ENCODE peak calls at places on chromosome 2, in six cellular contexts. Y is H9, R is mesendoderm, C is IMR-90, H is H1, T is neuronal stem cell. U is an unnamed sample. For H3K79me1, the result is how much of the 10 kb centered on the place peaks cover.

GRCh38 chr2:164439885-164440284 is 181.4 kb downstream of the GRB14 start:
- DNase-seq in H (no peak), R (no peak), Y (no peak), T (no peak), C (no peak), U (no peak)

GRCh38 chr2:234364718-234365117 is 132.2 kb downstream of the ARL4C start:
- DNase-seq in C (no peak), R (peak), H (no peak), Y (no peak), T (no peak), U (no peak)

GRCh38 chr2:119820275-119820674 is 60.6 kb downstream of the PTPN4 start:
- DNase-seq in C (peak), H (no peak), Y (no peak), T (no peak), R (peak), U (peak)

GRCh38 chr2:43086451-43087221 is 139.8 kb downstream of the ZFP36L2 start:
- DNase-seq in C (peak), R (peak), Y (no peak), H (no peak), T (no peak), U (peak)

GRCh38 chr2:176246324-176246723 is 22.9 kb upstream of the MTX2 start:
- DNase-seq in T (no peak), C (no peak), Y (no peak), H (no peak), R (no peak), U (no peak)

GRCh38 chr2:222866358-222866960 is 5.6 kb downstream of the ACSL3 start:
- DNase-seq in Y (no peak), C (no peak), H (no peak), T (no peak), R (no peak), U (no peak)

GRCh38 chr2:83689402-83689801 is 769.7 kb downstream of the SUCLG1 start:
- DNase-seq in Y (no peak), C (no peak), R (no peak), T (no peak), H (no peak), U (no peak)

GRCh38 chr2:140506606-140507005 is 1624.2 kb downstream of the LRP1B start:
- DNase-seq in T (no peak), R (peak), Y (no peak), H (no peak), C (peak), U (peak)

GRCh38 chr2:1140389-1141003 is 189.8 kb downstream of the SNTG2 start:
- DNase-seq in R (peak), C (no peak), H (peak), Y (peak), T (peak), U (no peak)

GRCh38 chr2:239264838-239265651 is 135.8 kb downstream of the HDAC4 start:
- DNase-seq in H (no peak), Y (no peak), C (peak), R (peak), T (no peak), U (peak)

GRCh38 chr2:113080134-113080533 is 12.4 kb downstream of the IL1F10 start:
- DNase-seq in H (peak), R (peak), Y (peak), T (peak), C (no peak), U (peak)

GRCh38 chr2:99877963-99878362 is 264.4 kb downstream of the AFF3 start:
- DNase-seq in T (no peak), H (no peak), R (no peak), Y (no peak), C (no peak), U (peak)

GRCh38 chr2:73142937-73143336 is 30.2 kb upstream of the RAB11FIP5 start:
- DNase-seq in C (no peak), R (no peak), Y (no peak), T (no peak), H (no peak), U (no peak)

GRCh38 chr2:202944403-202944802 is 32.3 kb downstream of the CARF start:
- DNase-seq in H (no peak), Y (no peak), T (no peak), R (no peak), C (peak), U (no peak)

GRCh38 chr2:69103495-69103894 is 90.5 kb downstream of the ANTXR1 start:
- DNase-seq in T (no peak), H (no peak), R (no peak), C (no peak), Y (no peak), U (no peak)

GRCh38 chr2:107811982-107812381 is 14.7 kb upstream of the RGPD4 start:
- DNase-seq in H (no peak), Y (no peak), T (no peak), C (no peak), R (no peak), U (no peak)

GRCh38 chr2:83971547-83971946 is 487.5 kb downstream of the SUCLG1 start:
- DNase-seq in R (peak), C (no peak), H (no peak), Y (no peak), T (no peak), U (no peak)

DNA sequence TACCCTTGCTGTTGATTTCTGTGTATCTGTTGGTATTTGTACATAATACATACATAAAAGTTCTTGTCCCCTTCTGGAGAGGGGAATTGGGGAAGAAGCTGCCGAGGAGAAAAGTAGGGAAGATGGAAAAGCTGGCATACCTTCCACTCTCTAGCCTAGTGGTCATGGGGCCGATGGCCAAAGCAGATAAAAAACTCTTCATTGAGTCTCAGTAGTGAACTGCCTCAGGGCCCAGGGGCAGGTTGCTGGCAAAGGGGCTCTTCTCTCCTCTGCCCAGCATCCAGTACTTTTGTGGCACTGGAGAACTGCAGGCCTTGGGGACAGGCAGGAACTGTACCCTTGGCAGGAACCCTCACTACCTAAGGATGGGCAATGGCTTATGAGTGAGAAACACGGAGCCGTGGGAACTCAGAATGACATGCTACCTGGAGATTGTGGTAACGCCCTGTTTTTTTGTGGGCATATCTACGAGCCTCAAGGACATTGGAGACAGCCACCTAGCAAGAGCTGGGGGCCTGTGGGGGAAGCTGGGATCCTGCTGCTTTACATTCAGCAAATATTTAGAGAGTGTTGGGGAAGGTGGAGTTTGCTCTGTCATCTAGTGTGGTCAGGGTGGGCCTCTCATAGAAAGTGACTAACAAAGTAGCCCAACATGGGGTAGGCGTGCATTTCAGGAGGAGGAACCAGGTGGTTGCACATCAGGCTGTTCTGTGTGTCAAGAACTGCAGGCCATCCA is 22.6 kb upstream of the ITGB6 start:
- DNase-seq in R (no peak), T (no peak), C (no peak), H (no peak), Y (no peak), U (no peak)
- H3K79me1 ChIP-seq in R (under half), T (under half), C (under half), H (under half), Y (under half), U (under half)

DNA sequence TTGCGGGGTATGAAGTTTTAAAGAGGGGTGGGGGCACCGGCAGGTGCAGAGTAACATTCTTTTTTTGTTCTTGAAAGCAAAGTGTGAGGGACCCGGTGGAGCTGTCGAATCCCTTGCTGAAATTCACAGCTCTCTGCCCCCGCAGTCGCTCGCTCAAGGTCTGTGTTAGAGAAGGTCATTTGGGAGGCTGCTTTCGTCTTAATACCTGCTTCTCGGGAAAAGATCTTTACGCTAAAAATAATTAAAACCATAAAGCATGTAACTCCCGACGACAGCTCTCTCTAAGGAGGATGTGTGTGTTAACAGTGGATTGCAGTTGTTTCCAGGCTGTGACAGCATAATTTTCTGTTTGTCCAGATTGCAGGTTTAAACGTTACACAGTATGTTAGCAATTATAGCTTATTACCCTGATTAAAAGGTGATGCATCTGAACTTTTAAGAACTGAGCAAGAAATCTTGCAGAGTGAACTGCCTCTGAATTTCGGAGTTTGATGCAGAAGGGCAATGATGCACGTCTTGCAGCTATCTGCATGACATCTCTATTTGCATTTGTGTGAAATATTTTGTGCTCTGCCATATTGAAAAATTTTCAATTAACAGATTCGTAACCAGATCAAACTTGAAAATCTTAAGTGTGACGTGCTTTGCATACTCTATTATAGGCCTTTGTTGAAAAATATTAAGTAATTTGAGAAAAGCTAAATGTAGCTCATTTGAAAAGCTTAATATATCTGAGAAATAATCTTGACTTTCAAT is 952 bp downstream of the RAPGEF4 start:
- DNase-seq in C (no peak), H (no peak), Y (no peak), T (no peak), R (no peak), U (peak)
- H2BK15ac ChIP-seq in C (no peak), H (no peak), Y (no peak), T (no peak), R (no peak), U (no peak)

DNA sequence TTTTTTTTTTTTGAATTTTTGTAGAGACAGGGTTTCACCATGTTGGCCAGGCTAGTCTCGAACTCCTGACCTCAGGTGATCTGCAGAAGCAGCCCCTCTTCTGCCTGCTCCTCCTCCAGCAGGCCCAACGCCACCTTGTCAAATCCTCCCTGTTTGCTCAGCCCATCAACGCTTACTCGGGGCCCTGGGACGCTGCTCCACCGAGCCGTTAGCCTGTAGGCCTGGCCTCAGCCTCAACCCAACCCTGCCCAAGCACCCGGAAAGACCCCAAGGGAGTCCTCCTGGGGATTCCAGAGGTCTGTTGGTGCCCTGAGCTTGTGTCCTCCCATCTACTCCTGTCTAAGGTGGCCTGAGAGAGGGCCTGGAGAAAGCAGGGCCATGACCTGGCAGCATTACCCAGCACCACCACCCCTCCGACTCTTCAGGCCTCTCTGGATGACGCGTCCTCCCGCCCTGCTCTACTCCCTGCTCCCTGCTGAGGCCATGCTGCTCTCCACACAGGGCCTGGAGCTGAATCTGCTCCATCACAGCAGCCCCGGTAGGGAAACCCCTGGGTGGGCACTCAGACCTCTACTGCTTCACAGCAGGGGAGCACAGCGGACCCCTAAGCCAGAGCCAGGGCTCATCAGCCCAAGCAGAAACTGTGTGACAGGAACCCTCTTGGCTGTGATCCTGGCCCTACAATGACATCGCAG is 3.2 kb downstream of the STK25 start:
- DNase-seq in C (no peak), T (no peak), R (no peak), Y (no peak), H (no peak), U (no peak)
- H3K27ac ChIP-seq in C (no peak), T (no peak), R (no peak), Y (no peak), H (no peak), U (no peak)

DNA sequence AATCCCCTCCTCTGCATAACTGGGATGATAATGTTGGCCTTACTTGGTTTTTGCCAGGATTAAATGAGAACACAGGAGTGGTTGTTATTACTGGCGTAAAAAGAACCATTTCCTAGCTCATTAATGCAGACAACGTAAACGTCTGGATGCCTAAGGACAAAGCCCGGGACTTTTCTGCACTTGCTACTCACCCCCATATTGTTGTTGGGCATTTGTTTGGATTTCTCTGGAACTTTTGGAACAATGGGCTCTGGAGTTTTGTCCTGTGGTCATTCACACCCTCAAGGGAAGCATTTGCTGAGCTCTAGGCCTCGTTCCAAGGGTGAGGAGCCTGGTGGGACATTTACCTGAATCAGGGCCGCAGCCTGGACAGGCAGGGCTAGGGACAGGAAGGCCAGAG is 76.0 kb downstream of the HS1BP3 start:
- DNase-seq in C (no peak), H (no peak), R (no peak), T (no peak), Y (no peak), U (no peak)
- H3K79me1 ChIP-seq in C (under half), H (under half), R (under half), T (under half), Y (under half), U (under half)

DNA sequence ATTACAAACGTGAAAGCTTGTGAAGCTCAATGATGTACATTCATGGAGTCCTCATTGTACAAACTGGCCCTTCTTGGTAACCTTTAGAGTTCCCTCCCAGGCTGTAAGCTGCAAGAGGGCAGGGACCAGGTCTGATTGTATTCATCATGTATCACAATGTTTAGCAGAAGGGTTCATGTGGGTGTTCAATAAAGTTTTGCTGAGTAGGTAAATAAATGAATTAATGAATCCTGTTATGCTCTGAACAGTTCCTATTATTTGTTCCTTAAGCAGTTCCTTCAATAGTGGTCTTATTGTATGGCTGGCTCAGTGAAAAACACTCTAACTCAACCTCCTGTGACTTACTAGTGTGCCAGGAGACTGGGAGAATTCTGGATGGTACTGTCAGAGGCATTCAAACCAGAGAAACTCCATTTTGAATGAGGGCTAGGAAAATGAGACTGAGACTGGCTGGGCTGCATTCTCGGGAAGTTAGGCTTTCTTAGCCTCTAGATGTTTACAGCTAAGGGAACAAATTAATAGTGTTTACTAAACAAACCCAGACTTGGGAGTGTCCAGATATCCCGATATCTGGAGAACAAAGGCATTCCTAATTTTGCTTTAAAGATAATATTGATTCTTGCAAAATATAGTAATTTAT is 1.8 kb upstream of the ACVR1 start:
- DNase-seq in H (no peak), C (no peak), Y (no peak), R (no peak), T (no peak), U (no peak)
- H2BK15ac ChIP-seq in H (no peak), C (no peak), Y (no peak), R (peak), T (no peak), U (no peak)